ENCODE peak calls at places on chromosome 7, in eight cellular contexts. O, G, L, H, S, J, Y and R are unnamed samples.
A peak's percentile ranks its signal among the peaks of the same experiment; 100 is the strongest.

GRCh38 chr7:105887569-105888199 is 11.3 kb upstream of the ATXN7L1 start:
- DNase-seq in O (no peak), G (no peak), L (no peak), H (no peak), S (no peak), J (no peak), Y (no peak), R (no peak)

GRCh38 chr7:115779561-115779960 is 251.0 kb downstream of the TFEC start:
- DNase-seq in O (no peak), G (no peak), L (peak; percentile 2), H (no peak), S (no peak), J (peak; percentile 24), Y (no peak), R (no peak)

GRCh38 chr7:1537631-1538412 is 7.3 kb downstream of the MAFK start:
- DNase-seq in O (no peak), G (peak; percentile 34), L (peak; percentile 98), H (peak; percentile 29), S (no peak), J (peak; percentile 96), Y (no peak), R (peak; percentile 75)

GRCh38 chr7:49767719-49768118 is 5.7 kb upstream of the VWC2 start:
- DNase-seq in O (no peak), G (no peak), L (no peak), H (no peak), S (no peak), J (no peak), Y (peak; percentile 44), R (no peak)

GRCh38 chr7:102452451-102452850 is 12.2 kb downstream of the ALKBH4 start:
- DNase-seq in O (no peak), G (no peak), L (no peak), H (no peak), S (no peak), J (no peak), Y (no peak), R (no peak)

GRCh38 chr7:74356589-74357315 is 67.5 kb downstream of the CLIP2 start:
- DNase-seq in O (no peak), G (no peak), L (peak; percentile 42), H (no peak), S (no peak), J (peak; percentile 66), Y (no peak), R (no peak)

GRCh38 chr7:20141666-20142065 is 75.5 kb downstream of the MACC1 start:
- DNase-seq in O (peak; percentile 46), G (no peak), L (peak; percentile 3), H (peak; percentile 18), S (peak; percentile 91), J (no peak), Y (no peak), R (no peak)

GRCh38 chr7:135659159-135659837 is 3.0 kb upstream of the STMP1 start:
- DNase-seq in O (no peak), G (no peak), L (peak; percentile 28), H (no peak), S (no peak), J (peak; percentile 83), Y (no peak), R (no peak)

GRCh38 chr7:68429376-68430117 is 1168.7 kb upstream of the AUTS2 start:
- DNase-seq in O (no peak), G (no peak), L (no peak), H (no peak), S (no peak), J (no peak), Y (no peak), R (no peak)

GRCh38 chr7:81803267-81803666 is 33.4 kb upstream of the HGF start:
- DNase-seq in O (no peak), G (peak; percentile 50), L (no peak), H (no peak), S (no peak), J (no peak), Y (no peak), R (no peak)

GRCh38 chr7:94313926-94314325 is 80.8 kb upstream of the COL1A2 start:
- DNase-seq in O (no peak), G (no peak), L (peak; percentile 55), H (no peak), S (no peak), J (no peak), Y (no peak), R (no peak)

GRCh38 chr7:84291756-84292155 is 97.2 kb upstream of the SEMA3A start:
- DNase-seq in O (no peak), G (no peak), L (no peak), H (no peak), S (peak; percentile 98), J (no peak), Y (no peak), R (no peak)

GRCh38 chr7:3043544-3044395 is at the start of gene CARD11:
- DNase-seq in O (peak; percentile 83), G (no peak), L (peak; percentile 7), H (no peak), S (no peak), J (peak; percentile 29), Y (peak; percentile 57), R (peak; percentile 87)

GRCh38 chr7:55127135-55127551 is 108.3 kb downstream of the EGFR start:
- DNase-seq in O (no peak), G (no peak), L (no peak), H (peak; percentile 13), S (no peak), J (no peak), Y (no peak), R (no peak)